ENCODE peak calls at places on chromosome 1, in four cellular contexts. One of them, this sample, is unnamed.

GRCh38 chr1:5484451-5485165 is 507.6 kb downstream of the NPHP4 start:
- DNase-seq in fibroblast of mammary gland: no peak
- DNase-seq in foreskin fibroblast: no peak
- DNase-seq in WTC11: no peak
- DNase-seq in this sample: no peak

GRCh38 chr1:61752921-61753389 is 10.7 kb downstream of the PATJ start:
- DNase-seq in fibroblast of mammary gland: no peak
- DNase-seq in foreskin fibroblast: no peak
- DNase-seq in WTC11: no peak
- DNase-seq in this sample: no peak

GRCh38 chr1:47175227-47175934 is 14.5 kb downstream of the PDZK1IP1 start:
- DNase-seq in WTC11: peak; percentile 72
- DNase-seq in foreskin fibroblast: peak; percentile 35
- DNase-seq in fibroblast of mammary gland: peak; percentile 58
- DNase-seq in this sample: peak; percentile 90

GRCh38 chr1:177228721-177229088 is 57.9 kb downstream of the BRINP2 start:
- DNase-seq in foreskin fibroblast: no peak
- DNase-seq in fibroblast of mammary gland: peak; percentile 62
- DNase-seq in WTC11: no peak
- DNase-seq in this sample: no peak

GRCh38 chr1:148264374-148265276 is 112.5 kb upstream of the NBPF11 start:
- DNase-seq in WTC11: peak; percentile 83
- DNase-seq in fibroblast of mammary gland: peak; percentile 91
- DNase-seq in foreskin fibroblast: peak; percentile 36
- DNase-seq in this sample: peak; percentile 91

GRCh38 chr1:177800386-177801058 is 169.3 kb downstream of the SEC16B start:
- DNase-seq in foreskin fibroblast: peak; percentile 45
- DNase-seq in fibroblast of mammary gland: peak; percentile 63
- DNase-seq in WTC11: no peak
- DNase-seq in this sample: no peak

GRCh38 chr1:68495532-68495931 is 1.4 kb downstream of the DEPDC1 start:
- DNase-seq in WTC11: no peak
- DNase-seq in fibroblast of mammary gland: no peak
- DNase-seq in foreskin fibroblast: no peak
- DNase-seq in this sample: no peak

GRCh38 chr1:61187380-61188086 is 105.2 kb downstream of the NFIA start:
- DNase-seq in fibroblast of mammary gland: no peak
- DNase-seq in foreskin fibroblast: no peak
- DNase-seq in WTC11: no peak
- DNase-seq in this sample: no peak

GRCh38 chr1:164137273-164137947 is 421.6 kb upstream of the PBX1 start:
- DNase-seq in foreskin fibroblast: no peak
- DNase-seq in WTC11: no peak
- DNase-seq in fibroblast of mammary gland: no peak
- DNase-seq in this sample: no peak

GRCh38 chr1:92877792-92878191 is 46.0 kb downstream of the RPL5 start:
- DNase-seq in WTC11: no peak
- DNase-seq in fibroblast of mammary gland: peak; percentile 51
- DNase-seq in foreskin fibroblast: peak; percentile 7
- DNase-seq in this sample: no peak

GRCh38 chr1:15994590-15995351 is 9.3 kb upstream of the SRARP start:
- DNase-seq in fibroblast of mammary gland: peak; percentile 69
- DNase-seq in foreskin fibroblast: peak; percentile 55
- DNase-seq in WTC11: peak; percentile 60
- DNase-seq in this sample: peak; percentile 84

GRCh38 chr1:167824163-167824794 is 89.7 kb downstream of the ADCY10 start:
- DNase-seq in foreskin fibroblast: no peak
- DNase-seq in fibroblast of mammary gland: no peak
- DNase-seq in WTC11: no peak
- DNase-seq in this sample: no peak

GRCh38 chr1:223840254-223840653 is 5.5 kb downstream of the TP53BP2 start:
- DNase-seq in WTC11: no peak
- DNase-seq in fibroblast of mammary gland: no peak
- DNase-seq in foreskin fibroblast: no peak
- DNase-seq in this sample: no peak

GRCh38 chr1:221454096-221454495 is 287.8 kb downstream of the DUSP10 start:
- DNase-seq in fibroblast of mammary gland: no peak
- DNase-seq in foreskin fibroblast: no peak
- DNase-seq in WTC11: no peak
- DNase-seq in this sample: no peak

GRCh38 chr1:40039245-40039756 is 1.2 kb upstream of the CAP1 start:
- DNase-seq in fibroblast of mammary gland: peak; percentile 59
- DNase-seq in foreskin fibroblast: peak; percentile 21
- DNase-seq in WTC11: no peak
- DNase-seq in this sample: no peak
- TF ChIP-seq CTCF in fibroblast of mammary gland: no peak
- TF ChIP-seq CTCF in foreskin fibroblast: peak; percentile 20
- TF ChIP-seq CTCF in WTC11: no peak
- TF ChIP-seq CTCF in this sample: peak; percentile 16

GRCh38 chr1:89669445-89669844 is 36.5 kb downstream of the LRRC8C start:
- DNase-seq in foreskin fibroblast: no peak
- DNase-seq in fibroblast of mammary gland: no peak
- DNase-seq in WTC11: no peak
- DNase-seq in this sample: no peak

GRCh38 chr1:89672489-89673183 is 39.7 kb downstream of the LRRC8C start:
- DNase-seq in WTC11: no peak
- DNase-seq in fibroblast of mammary gland: peak; percentile 37
- DNase-seq in foreskin fibroblast: no peak
- DNase-seq in this sample: no peak

GRCh38 chr1:89671775-89672488 is 39.0 kb downstream of the LRRC8C start:
- DNase-seq in WTC11: no peak
- DNase-seq in foreskin fibroblast: peak; percentile 42
- DNase-seq in fibroblast of mammary gland: peak; percentile 74
- DNase-seq in this sample: no peak

GRCh38 chr1:89670168-89670567 is 37.2 kb downstream of the LRRC8C start:
- DNase-seq in foreskin fibroblast: no peak
- DNase-seq in WTC11: no peak
- DNase-seq in fibroblast of mammary gland: peak; percentile 12
- DNase-seq in this sample: no peak

DNA sequence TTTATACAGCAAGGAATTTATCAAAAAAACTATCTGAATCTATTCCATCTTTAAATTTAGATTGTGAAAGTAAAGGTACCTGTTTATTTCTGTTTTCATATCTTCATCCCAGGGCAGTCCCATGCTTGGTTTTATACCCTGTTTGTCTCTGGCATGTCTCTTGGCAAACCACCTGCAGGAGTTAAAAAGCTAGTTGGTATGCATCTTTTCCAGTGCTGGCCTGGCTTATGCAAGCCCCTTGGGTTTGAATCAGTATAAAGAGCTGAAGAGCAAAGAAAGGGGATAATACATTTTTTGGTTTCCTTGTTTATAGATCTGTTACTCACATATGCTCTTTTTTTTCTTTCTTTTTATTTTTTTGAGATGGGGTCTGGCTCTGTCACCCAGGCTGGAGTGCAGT is 37.8 kb downstream of the LRRC8C start:
- DNase-seq in fibroblast of mammary gland: no peak
- DNase-seq in foreskin fibroblast: no peak
- DNase-seq in WTC11: no peak
- DNase-seq in this sample: no peak
- TF ChIP-seq CTCF in fibroblast of mammary gland: no peak
- TF ChIP-seq CTCF in foreskin fibroblast: no peak
- TF ChIP-seq CTCF in WTC11: no peak
- TF ChIP-seq CTCF in this sample: no peak

DNA sequence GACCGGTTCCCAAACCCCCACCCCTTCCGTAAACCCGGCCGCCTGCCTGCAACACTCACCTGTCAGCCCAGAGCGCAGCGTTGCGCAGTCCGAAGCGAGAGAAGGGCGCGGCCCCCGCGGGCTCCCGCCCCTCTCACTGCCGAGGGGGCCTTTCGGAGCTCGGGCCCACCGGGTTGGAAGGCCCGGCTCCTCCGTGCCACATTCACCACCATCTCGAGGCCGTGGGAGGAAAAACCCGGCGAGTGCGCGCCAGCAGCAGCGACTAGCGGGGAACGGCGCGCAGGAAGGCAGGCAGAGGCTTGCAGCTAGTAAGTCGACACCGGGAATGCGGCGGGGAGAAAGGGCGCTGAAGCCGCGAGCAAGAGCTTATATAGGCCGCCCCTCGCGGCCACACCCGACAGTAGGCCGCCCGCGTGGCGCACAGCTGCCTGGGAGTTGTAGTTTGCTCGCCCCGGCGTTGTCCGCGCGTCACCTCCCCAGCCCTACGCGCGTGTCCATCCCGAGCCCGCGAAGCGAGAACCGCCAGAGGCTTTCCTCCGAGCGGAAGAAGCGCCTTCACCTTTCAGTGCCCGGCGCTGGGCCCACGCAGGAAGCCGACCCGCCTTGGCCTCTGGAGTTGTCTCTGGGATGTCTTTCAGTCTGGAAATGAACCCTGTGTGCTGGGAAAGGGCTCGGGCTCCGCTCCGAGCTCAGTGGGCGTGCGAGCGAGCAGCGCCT is 10.4 kb upstream of the RAB42 start:
- DNase-seq in fibroblast of mammary gland: peak; percentile 93
- DNase-seq in WTC11: peak; percentile 95
- DNase-seq in foreskin fibroblast: peak; percentile 97
- DNase-seq in this sample: peak; percentile 98
- TF ChIP-seq CTCF in fibroblast of mammary gland: no peak
- TF ChIP-seq CTCF in WTC11: no peak
- TF ChIP-seq CTCF in foreskin fibroblast: no peak
- TF ChIP-seq CTCF in this sample: no peak

GRCh38 chr1:24089743-24090555 is 22.0 kb downstream of the MYOM3 start:
- DNase-seq in fibroblast of mammary gland: no peak
- DNase-seq in WTC11: no peak
- DNase-seq in foreskin fibroblast: no peak
- DNase-seq in this sample: no peak
- TF ChIP-seq CTCF in fibroblast of mammary gland: no peak
- TF ChIP-seq CTCF in WTC11: no peak
- TF ChIP-seq CTCF in foreskin fibroblast: no peak
- TF ChIP-seq CTCF in this sample: no peak

DNA sequence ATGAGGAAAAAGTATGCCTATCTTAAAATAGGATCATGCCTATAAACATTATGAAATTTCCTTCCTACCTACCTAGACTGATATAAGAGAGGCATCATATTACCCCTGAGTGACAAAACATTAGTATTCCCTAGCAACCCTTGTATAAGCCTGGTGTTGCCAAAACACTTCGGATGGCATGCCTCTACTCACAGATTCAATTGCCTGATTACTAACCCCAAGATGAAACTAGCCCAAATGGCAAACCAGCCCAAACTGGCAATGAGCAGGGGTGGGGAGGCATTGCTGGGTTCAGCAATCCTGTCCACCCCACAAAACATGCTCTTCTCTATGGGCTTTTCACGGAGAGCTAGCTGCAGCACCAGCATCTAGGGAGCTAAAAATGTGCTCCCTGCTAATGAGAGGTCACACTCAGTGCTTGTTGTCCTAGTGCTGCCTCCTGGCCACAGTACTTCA is 13.9 kb downstream of the PALMD start:
- DNase-seq in fibroblast of mammary gland: peak; percentile 45
- DNase-seq in WTC11: no peak
- DNase-seq in foreskin fibroblast: peak; percentile 41
- DNase-seq in this sample: no peak
- TF ChIP-seq CTCF in fibroblast of mammary gland: no peak
- TF ChIP-seq CTCF in WTC11: no peak
- TF ChIP-seq CTCF in foreskin fibroblast: no peak
- TF ChIP-seq CTCF in this sample: no peak

GRCh38 chr1:194829492-194829891 is 1643.1 kb upstream of the B3GALT2 start:
- DNase-seq in WTC11: no peak
- DNase-seq in fibroblast of mammary gland: no peak
- DNase-seq in foreskin fibroblast: peak; percentile 8
- DNase-seq in this sample: no peak

GRCh38 chr1:194830387-194830786 is 1644.0 kb upstream of the B3GALT2 start:
- DNase-seq in foreskin fibroblast: no peak
- DNase-seq in WTC11: no peak
- DNase-seq in fibroblast of mammary gland: no peak
- DNase-seq in this sample: no peak

GRCh38 chr1:194825382-194825781 is 1639.0 kb upstream of the B3GALT2 start:
- DNase-seq in fibroblast of mammary gland: no peak
- DNase-seq in foreskin fibroblast: no peak
- DNase-seq in WTC11: no peak
- DNase-seq in this sample: no peak
- TF ChIP-seq CTCF in fibroblast of mammary gland: no peak
- TF ChIP-seq CTCF in foreskin fibroblast: no peak
- TF ChIP-seq CTCF in WTC11: no peak
- TF ChIP-seq CTCF in this sample: peak; percentile 54

DNA sequence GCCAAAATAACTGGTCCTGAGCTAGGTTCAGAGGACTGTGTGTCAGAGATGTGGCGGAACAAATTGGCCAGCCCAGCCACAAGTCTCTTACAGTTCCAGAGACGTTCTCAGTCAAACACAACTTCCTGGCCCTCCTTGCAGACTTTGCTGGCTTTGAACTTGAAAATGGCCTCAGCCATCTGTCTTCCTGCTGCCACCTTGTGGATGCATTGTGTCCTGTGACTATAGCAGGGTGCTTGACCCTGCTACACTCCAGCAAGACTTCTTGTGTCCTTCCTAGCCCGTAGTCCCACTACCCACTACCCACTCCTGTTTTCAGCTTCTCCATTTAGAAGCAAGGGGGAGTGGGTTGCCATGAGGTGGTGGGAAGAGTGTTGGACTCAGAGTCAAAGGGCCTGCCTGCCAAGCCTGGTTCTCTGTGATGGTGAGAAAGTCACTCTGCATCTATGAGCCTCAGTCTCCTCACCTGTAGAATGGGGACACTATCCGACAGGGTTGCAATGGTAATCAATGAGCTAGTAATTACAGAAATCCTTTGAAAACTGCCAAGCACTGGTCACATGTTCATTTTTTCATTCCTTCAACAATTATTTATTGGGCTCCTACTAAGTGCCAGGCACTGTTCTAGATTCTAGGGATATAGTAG is 109.9 kb downstream of the IGSF21 start:
- DNase-seq in WTC11: peak; percentile 65
- DNase-seq in fibroblast of mammary gland: peak; percentile 2
- DNase-seq in foreskin fibroblast: no peak
- DNase-seq in this sample: peak; percentile 88
- TF ChIP-seq CTCF in WTC11: no peak
- TF ChIP-seq CTCF in fibroblast of mammary gland: peak; percentile 13
- TF ChIP-seq CTCF in foreskin fibroblast: peak; percentile 15
- TF ChIP-seq CTCF in this sample: peak; percentile 82

GRCh38 chr1:71071720-71072119 is 9.1 kb downstream of the ZRANB2 start:
- DNase-seq in WTC11: no peak
- DNase-seq in foreskin fibroblast: no peak
- DNase-seq in fibroblast of mammary gland: no peak
- DNase-seq in this sample: no peak
- TF ChIP-seq CTCF in WTC11: no peak
- TF ChIP-seq CTCF in foreskin fibroblast: no peak
- TF ChIP-seq CTCF in fibroblast of mammary gland: no peak
- TF ChIP-seq CTCF in this sample: no peak

GRCh38 chr1:230650300-230650699 is 8.0 kb downstream of the COG2 start:
- DNase-seq in fibroblast of mammary gland: no peak
- DNase-seq in WTC11: no peak
- DNase-seq in foreskin fibroblast: no peak
- DNase-seq in this sample: no peak
- TF ChIP-seq CTCF in fibroblast of mammary gland: no peak
- TF ChIP-seq CTCF in WTC11: no peak
- TF ChIP-seq CTCF in foreskin fibroblast: no peak
- TF ChIP-seq CTCF in this sample: no peak